ENCODE peak calls at places on chromosome 22, in seven cellular contexts. U, P, V, I, J, O and C are unnamed samples.

GRCh38 chr22:29574762-29575450 is 6.0 kb downstream of the NIPSNAP1 start:
- DNase-seq in P (no peak), I (no peak), U (no peak), J (no peak), V (no peak), O (no peak), C (no peak)

GRCh38 chr22:42397332-42398246 is 34.6 kb downstream of the NFAM1 start:
- DNase-seq in O (peak), I (no peak), V (no peak), P (no peak), U (no peak), J (no peak), C (no peak)

GRCh38 chr22:17319541-17319940 is 49.7 kb upstream of the CECR2 start:
- DNase-seq in V (no peak), J (peak), U (no peak), I (no peak), P (no peak), O (no peak), C (no peak)

GRCh38 chr22:29049655-29050263 is 11.9 kb downstream of the C22orf31 start:
- DNase-seq in U (no peak), J (no peak), V (no peak), I (no peak), O (no peak), P (no peak), C (no peak)

GRCh38 chr22:39276461-39277134 is 31.8 kb upstream of the PDGFB start:
- DNase-seq in O (peak), I (no peak), V (no peak), U (no peak), J (no peak), P (no peak), C (no peak)

GRCh38 chr22:35227248-35227647 is 30.0 kb upstream of the HMGXB4 start:
- DNase-seq in U (peak), P (no peak), J (no peak), V (no peak), I (peak), O (no peak), C (no peak)

GRCh38 chr22:17742528-17742902 is 31.8 kb downstream of the BID start:
- DNase-seq in P (peak), U (peak), I (peak), O (peak), V (peak), J (peak), C (peak)

GRCh38 chr22:37454857-37455686 is 27.8 kb upstream of the ELFN2 start:
- DNase-seq in I (no peak), U (peak), O (peak), P (no peak), V (peak), J (no peak), C (peak)

GRCh38 chr22:45526263-45526662 is 23.6 kb downstream of the FBLN1 start:
- DNase-seq in J (no peak), U (no peak), I (no peak), O (no peak), V (no peak), P (no peak), C (no peak)

GRCh38 chr22:31278643-31279326 is 13.5 kb downstream of the PIK3IP1 start:
- DNase-seq in O (no peak), V (no peak), U (no peak), J (no peak), I (no peak), P (no peak), C (no peak)

GRCh38 chr22:30208631-30209603 is 37.6 kb downstream of the LIF start:
- DNase-seq in O (peak), J (no peak), V (peak), U (peak), P (no peak), I (no peak), C (peak)

GRCh38 chr22:20080776-20081654 is 974 bp downstream of the DGCR8 start:
- DNase-seq in I (no peak), J (peak), V (peak), U (peak), O (peak), P (peak), C (peak)

GRCh38 chr22:29146101-29146560 is 59.6 kb upstream of the EMID1 start:
- DNase-seq in I (peak), P (no peak), V (no peak), J (no peak), U (no peak), O (no peak), C (no peak)

GRCh38 chr22:44587004-44587793 is 89.2 kb upstream of the RTL6 start:
- DNase-seq in P (no peak), V (peak), J (no peak), I (no peak), O (peak), U (peak), C (no peak)

GRCh38 chr22:21044931-21045584 is 688 bp upstream of the LRRC74B start:
- DNase-seq in I (no peak), J (no peak), P (no peak), O (peak), V (peak), U (peak), C (peak)

GRCh38 chr22:25950101-25950500 is 208.1 kb downstream of the MYO18B start:
- DNase-seq in U (no peak), I (no peak), V (no peak), O (no peak), J (no peak), P (no peak), C (no peak)

GRCh38 chr22:17785185-17786184 is 11.2 kb upstream of the BID start:
- DNase-seq in U (peak), V (no peak), J (no peak), O (peak), P (peak), I (peak), C (peak)

GRCh38 chr22:43230983-43231723 is 44.2 kb upstream of the TTLL12 start:
- DNase-seq in U (peak), O (peak), P (peak), V (peak), I (peak), J (peak), C (peak)

GRCh38 chr22:33921576-33922181 is 1.4 kb upstream of the LARGE1 start:
- DNase-seq in J (peak), V (peak), U (peak), O (peak), P (peak), I (peak), C (peak)

GRCh38 chr22:21031545-21032036 is 770 bp downstream of the SLC7A4 start:
- DNase-seq in U (no peak), J (no peak), P (no peak), O (no peak), V (no peak), I (no peak), C (no peak)

GRCh38 chr22:20748082-20748481 is 25.8 kb upstream of the SERPIND1 start:
- DNase-seq in V (no peak), I (no peak), P (no peak), O (no peak), U (no peak), J (no peak), C (no peak)

GRCh38 chr22:17726561-17727243 is 47.6 kb downstream of the BID start:
- DNase-seq in P (no peak), J (no peak), O (peak), V (peak), I (no peak), U (no peak), C (peak)

GRCh38 chr22:43118024-43118849 is 7.7 kb downstream of the BIK start:
- DNase-seq in P (no peak), O (no peak), I (no peak), U (no peak), V (no peak), J (no peak), C (no peak)

GRCh38 chr22:44859641-44860040 is 107.3 kb downstream of the ARHGAP8 start:
- DNase-seq in V (no peak), P (no peak), O (no peak), J (no peak), U (no peak), I (no peak), C (no peak)

GRCh38 chr22:34897126-34897525 is 168.8 kb upstream of the ISX start:
- DNase-seq in P (no peak), V (no peak), U (no peak), O (no peak), I (no peak), J (no peak), C (no peak)

GRCh38 chr22:38228326-38228872 is 26.6 kb downstream of the MAFF start:
- DNase-seq in U (no peak), I (no peak), J (no peak), V (no peak), O (no peak), P (no peak), C (no peak)

GRCh38 chr22:31140746-31141145 is 438 bp upstream of the PLA2G3 start:
- DNase-seq in V (no peak), P (no peak), O (no peak), I (no peak), U (no peak), J (no peak), C (no peak)

GRCh38 chr22:46038174-46038487 is 61.2 kb upstream of the WNT7B start:
- DNase-seq in U (no peak), V (no peak), P (no peak), O (no peak), J (no peak), I (no peak), C (no peak)

GRCh38 chr22:27207907-27208306 is 550.5 kb downstream of the MIAT start:
- DNase-seq in I (no peak), U (no peak), O (no peak), P (no peak), V (peak), J (no peak), C (peak)

GRCh38 chr22:29541845-29542244 is 11.7 kb downstream of the THOC5 start:
- DNase-seq in U (no peak), V (no peak), O (no peak), J (no peak), P (no peak), I (no peak), C (no peak)

GRCh38 chr22:36323182-36323854 is 64.4 kb downstream of the MYH9 start:
- DNase-seq in O (no peak), P (no peak), I (no peak), V (peak), U (no peak), J (no peak), C (peak)

GRCh38 chr22:43109511-43109910 is 1.0 kb upstream of the BIK start:
- DNase-seq in U (no peak), I (no peak), J (no peak), V (no peak), P (no peak), O (no peak), C (no peak)

GRCh38 chr22:44254811-44255210 is 57.9 kb downstream of the SHISAL1 start:
- DNase-seq in J (no peak), I (peak), U (no peak), O (no peak), P (no peak), V (no peak), C (no peak)

GRCh38 chr22:27800250-27801131 is 1.1 kb downstream of the MN1 start:
- DNase-seq in V (no peak), P (no peak), O (no peak), I (no peak), J (peak), U (no peak), C (peak)

GRCh38 chr22:37054078-37054440 is 2.5 kb downstream of the KCTD17 start:
- DNase-seq in U (no peak), J (no peak), I (no peak), O (no peak), P (no peak), V (no peak), C (no peak)

GRCh38 chr22:27997538-27997937 is 78.5 kb upstream of the PITPNB start:
- DNase-seq in O (no peak), V (peak), U (no peak), P (no peak), J (no peak), I (no peak), C (no peak)

GRCh38 chr22:22759371-22759770 is 115.0 kb downstream of the GGTLC2 start:
- DNase-seq in U (no peak), P (no peak), V (no peak), I (no peak), J (no peak), O (no peak), C (no peak)

GRCh38 chr22:22763512-22763911 is 119.1 kb downstream of the GGTLC2 start:
- DNase-seq in O (no peak), P (no peak), V (no peak), J (no peak), U (no peak), I (peak), C (no peak)

GRCh38 chr22:22761963-22762772 is 117.8 kb downstream of the GGTLC2 start:
- DNase-seq in U (no peak), V (no peak), I (peak), P (no peak), O (no peak), J (no peak), C (no peak)

GRCh38 chr22:22759889-22760546 is 115.6 kb downstream of the GGTLC2 start:
- DNase-seq in U (no peak), O (no peak), I (no peak), V (no peak), P (no peak), J (no peak), C (no peak)

DNA sequence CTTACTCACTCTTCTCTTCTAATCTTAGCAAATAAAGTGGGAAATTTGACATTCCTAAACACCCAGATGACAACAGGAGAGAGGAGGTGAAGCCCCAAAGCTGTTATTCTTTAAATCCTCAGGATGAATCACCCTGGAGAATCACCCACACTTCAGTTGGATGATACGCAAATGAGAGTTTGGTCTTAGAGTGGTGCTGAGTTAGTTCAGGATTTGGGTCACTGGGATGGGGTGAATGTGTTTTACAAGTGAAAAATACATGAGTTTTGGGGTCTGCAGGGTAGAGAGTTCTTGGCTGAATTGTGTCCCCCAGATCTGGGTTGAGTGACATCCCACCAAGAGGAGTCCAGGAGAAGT is 117.2 kb downstream of the GGTLC2 start:
- DNase-seq in V (no peak), J (no peak), O (no peak), U (no peak), I (no peak), P (no peak), C (no peak)
- H2BK120ac ChIP-seq in V (no peak), J (no peak), O (no peak), U (no peak), I (no peak), P (no peak), C (no peak)

DNA sequence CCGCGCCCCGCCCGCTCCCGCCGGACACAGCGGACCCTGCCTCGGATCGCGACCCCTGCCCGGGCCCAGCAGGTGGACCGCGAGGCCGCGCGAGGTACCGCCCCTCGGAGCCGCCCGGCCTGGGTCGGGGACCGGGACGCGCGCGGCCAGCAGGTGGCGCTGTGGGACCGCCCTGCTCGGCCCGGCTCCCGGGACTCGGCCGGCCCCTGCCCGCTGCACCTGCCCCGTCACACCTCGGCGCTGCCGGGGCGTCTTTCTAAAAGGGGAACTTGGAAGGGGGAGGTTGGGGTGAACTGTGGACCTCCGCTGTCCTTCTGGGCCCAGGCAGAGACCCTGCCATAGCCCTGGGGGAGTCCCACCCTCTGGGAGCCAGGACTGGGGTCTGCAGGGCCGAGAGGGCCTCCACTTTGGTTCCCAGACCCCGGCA is 11.1 kb downstream of the CRELD2 start:
- DNase-seq in O (peak), I (peak), V (no peak), J (peak), U (no peak), P (peak), C (no peak)
- H2BK120ac ChIP-seq in O (no peak), I (no peak), V (no peak), J (no peak), U (no peak), P (no peak), C (no peak)

DNA sequence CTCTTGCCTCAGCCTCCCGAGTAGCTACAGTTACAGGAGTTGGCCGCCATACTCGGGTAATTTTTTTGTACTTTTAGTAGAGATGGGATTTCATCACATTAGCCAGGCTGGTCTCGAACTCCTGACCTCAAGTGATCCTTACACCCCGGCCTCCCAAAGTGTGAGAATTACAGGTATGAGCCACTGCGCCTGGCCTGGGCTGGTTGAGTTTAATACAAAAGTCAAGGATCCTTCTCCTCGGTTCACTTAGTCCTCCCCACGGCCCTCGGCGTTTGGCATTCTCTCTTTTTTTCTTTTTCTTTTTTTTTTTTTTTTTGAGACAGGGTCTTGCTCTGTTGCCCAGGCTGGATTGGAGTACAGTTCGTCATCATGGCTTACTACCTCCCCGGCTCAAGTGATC is 33.0 kb downstream of the MCHR1 start:
- DNase-seq in O (peak), V (no peak), U (no peak), I (no peak), P (no peak), J (no peak), C (no peak)
- H2BK120ac ChIP-seq in O (peak), V (peak), U (no peak), I (no peak), P (no peak), J (no peak), C (peak)

GRCh38 chr22:19067696-19068348 is 54.4 kb downstream of the DGCR2 start:
- DNase-seq in V (no peak), O (no peak), I (no peak), P (no peak), J (no peak), U (no peak), C (no peak)
- H2BK120ac ChIP-seq in V (no peak), O (no peak), I (no peak), P (no peak), J (no peak), U (no peak), C (no peak)

GRCh38 chr22:23292453-23293350 is 112.4 kb downstream of the BCR start:
- DNase-seq in U (no peak), O (peak), V (no peak), J (no peak), P (no peak), I (no peak), C (no peak)

GRCh38 chr22:23291806-23292452 is 111.6 kb downstream of the BCR start:
- DNase-seq in P (no peak), I (no peak), V (no peak), O (no peak), J (no peak), U (no peak), C (no peak)

GRCh38 chr22:23289851-23290724 is 109.8 kb downstream of the BCR start:
- DNase-seq in P (peak), I (peak), J (peak), O (peak), V (peak), U (peak), C (peak)

GRCh38 chr22:23293720-23294119 is 113.4 kb downstream of the BCR start:
- DNase-seq in V (no peak), P (no peak), U (no peak), J (no peak), I (no peak), O (no peak), C (no peak)

DNA sequence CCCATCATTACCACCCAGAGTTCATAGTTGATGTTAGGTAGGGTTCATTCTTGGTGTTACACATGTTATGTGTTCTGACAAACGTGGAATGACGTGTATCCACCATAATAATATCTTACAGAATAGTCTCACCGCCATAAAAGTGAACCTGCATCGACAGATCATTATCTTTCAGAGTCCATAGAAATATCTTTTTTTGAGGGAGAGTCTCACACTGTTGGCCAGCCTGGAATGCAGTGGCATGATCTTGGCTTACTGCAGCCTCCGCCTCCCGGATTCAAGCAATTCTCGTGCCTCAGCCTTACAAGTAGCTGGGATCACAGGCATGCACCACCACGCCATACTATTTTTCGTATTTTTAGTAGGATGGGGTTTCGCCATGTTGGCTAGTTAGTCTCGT is 113.9 kb downstream of the BCR start:
- DNase-seq in I (no peak), J (no peak), O (peak), P (no peak), U (no peak), V (no peak), C (no peak)
- H2BK120ac ChIP-seq in I (no peak), J (no peak), O (no peak), P (no peak), U (no peak), V (no peak), C (no peak)

GRCh38 chr22:24535348-24535747 is 19.6 kb downstream of the GUCD1 start:
- DNase-seq in J (no peak), I (no peak), U (no peak), O (no peak), P (no peak), V (no peak), C (no peak)
- H2BK120ac ChIP-seq in J (no peak), I (no peak), U (no peak), O (no peak), P (no peak), V (no peak), C (no peak)

DNA sequence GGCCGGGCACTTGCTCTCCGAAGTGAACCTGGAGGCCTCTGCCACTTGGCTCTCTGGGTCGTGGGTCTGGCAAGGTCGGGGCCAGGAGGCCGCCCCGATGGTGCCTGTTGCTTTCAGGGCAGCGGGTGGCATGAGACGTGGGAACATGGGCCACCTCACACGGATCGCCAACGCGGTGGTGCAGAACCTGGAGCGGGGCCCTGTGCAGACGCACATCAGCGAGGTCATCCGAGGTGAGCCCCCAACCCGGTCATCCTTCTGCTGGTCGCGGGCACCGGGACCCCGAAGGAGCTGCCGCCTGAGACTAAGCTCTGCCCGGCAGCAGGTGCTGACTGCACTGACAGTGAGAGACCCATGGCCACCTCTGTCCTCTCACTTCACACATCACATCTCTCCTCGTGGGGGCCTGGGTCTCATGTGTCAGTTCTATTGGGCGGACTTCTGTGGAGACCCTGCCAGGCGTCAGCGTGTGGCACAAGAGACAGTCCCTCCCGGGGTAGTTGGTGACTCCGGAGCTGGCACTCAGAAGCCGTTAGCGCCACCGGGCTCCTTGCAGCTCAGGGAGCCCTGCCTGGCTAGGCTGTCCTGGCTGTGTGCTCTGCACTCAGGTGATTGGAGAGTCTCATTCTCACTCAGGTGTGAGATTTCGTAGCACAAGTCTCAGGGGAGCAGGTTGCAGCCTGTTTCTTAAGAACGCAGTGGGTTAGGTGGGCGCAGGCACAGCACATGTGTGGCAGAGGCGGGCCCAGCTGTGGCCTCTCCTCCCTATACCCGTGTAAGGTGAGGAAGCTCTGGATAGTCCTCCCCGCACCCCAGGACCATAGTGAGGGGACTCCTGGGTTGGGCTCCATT is 39.8 kb downstream of the SBF1 start:
- DNase-seq in U (no peak), V (no peak), P (no peak), I (no peak), J (no peak), O (no peak), C (no peak)
- H2BK120ac ChIP-seq in U (no peak), V (no peak), P (no peak), I (no peak), J (no peak), O (no peak), C (no peak)